ENCODE peak calls at places on chromosomes 4 and X, in seven cellular contexts. J, N, Y, H, S, F and A are unnamed samples. For H3K27me3, the result is how much of the 10 kb centered on the place peaks cover.

GRCh38 chrX:18887177-18887820 is 96.6 kb downstream of the PHKA2 start:
- ATAC-seq in J (no peak), N (peak), Y (peak), H (peak), S (peak), F (no peak), A (no peak)

GRCh38 chrX:135308345-135308855 is 880 bp upstream of the ETDC start:
- ATAC-seq in J (no peak), N (no peak), Y (no peak), H (no peak), S (no peak), F (no peak), A (no peak)

GRCh38 chr4:141571793-141572192 is 64.6 kb upstream of the IL15 start:
- ATAC-seq in J (no peak), N (no peak), Y (no peak), H (no peak), S (no peak), F (no peak), A (no peak)

GRCh38 chrX:11113731-11114130 is 2.6 kb downstream of the HCCS start:
- ATAC-seq in J (no peak), N (no peak), Y (no peak), H (no peak), S (no peak), F (no peak), A (no peak)

GRCh38 chrX:53718073-53718472 is 31.6 kb upstream of the HUWE1 start:
- ATAC-seq in J (no peak), N (no peak), Y (no peak), H (no peak), S (no peak), F (no peak), A (no peak)

GRCh38 chr4:145899886-145900466 is 38.6 kb downstream of the ZNF827 start:
- ATAC-seq in J (no peak), N (no peak), Y (peak), H (no peak), S (no peak), F (no peak), A (no peak)

GRCh38 chr4:99390060-99390459 is 37.5 kb upstream of the ADH1C start:
- ATAC-seq in J (no peak), N (no peak), Y (peak), H (no peak), S (no peak), F (no peak), A (peak)

GRCh38 chr4:118086334-118086733 is 52.0 kb downstream of the NDST3 start:
- ATAC-seq in J (peak), N (no peak), Y (no peak), H (no peak), S (no peak), F (peak), A (no peak)

GRCh38 chr4:27366424-27366823 is 505.8 kb downstream of the STIM2 start:
- ATAC-seq in J (no peak), N (no peak), Y (no peak), H (no peak), S (no peak), F (no peak), A (no peak)

GRCh38 chr4:40395166-40395900 is 60.2 kb downstream of the CHRNA9 start:
- ATAC-seq in J (no peak), N (no peak), Y (peak), H (peak), S (no peak), F (no peak), A (no peak)

DNA sequence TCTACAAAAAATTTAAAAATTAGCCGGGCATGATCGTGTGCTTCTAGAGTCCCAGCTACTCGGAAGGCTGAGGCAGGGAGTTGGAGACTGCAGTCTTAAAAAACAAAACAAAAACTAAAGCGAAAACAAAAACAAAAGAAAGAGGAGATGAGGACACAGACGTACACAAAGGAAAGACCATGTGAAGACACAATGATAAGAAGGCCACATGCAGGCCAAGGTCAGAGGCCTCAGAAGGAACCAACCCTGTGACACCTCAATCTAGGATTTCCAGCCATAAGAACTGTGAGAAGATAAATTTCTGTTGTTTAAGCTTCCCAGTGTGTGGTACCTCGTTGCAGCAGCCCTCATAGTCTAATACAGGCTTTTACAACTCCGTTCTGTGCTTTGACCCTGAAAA is 177.0 kb upstream of the ATP6AP2 start:
- ATAC-seq in J (no peak), N (no peak), Y (no peak), H (no peak), S (no peak), F (no peak), A (no peak)
- H3K27me3 ChIP-seq in J (under half), N (under half), Y (under half), H (under half), S (under half), F (under half), A (under half)

GRCh38 chr4:48633657-48634056 is 143.6 kb downstream of the ZAR1 start:
- ATAC-seq in J (no peak), N (no peak), Y (no peak), H (no peak), S (no peak), F (no peak), A (no peak)
- H3K27me3 ChIP-seq in J (under half), N (under half), Y (under half), H (under half), S (under half), F (under half), A (under half)

GRCh38 chr4:3857316-3857926 is 91.2 kb downstream of the ADRA2C start:
- ATAC-seq in J (no peak), N (no peak), Y (no peak), H (peak), S (no peak), F (no peak), A (no peak)
- H3K27me3 ChIP-seq in J (half or more), N (under half), Y (under half), H (half or more), S (under half), F (under half), A (half or more)

DNA sequence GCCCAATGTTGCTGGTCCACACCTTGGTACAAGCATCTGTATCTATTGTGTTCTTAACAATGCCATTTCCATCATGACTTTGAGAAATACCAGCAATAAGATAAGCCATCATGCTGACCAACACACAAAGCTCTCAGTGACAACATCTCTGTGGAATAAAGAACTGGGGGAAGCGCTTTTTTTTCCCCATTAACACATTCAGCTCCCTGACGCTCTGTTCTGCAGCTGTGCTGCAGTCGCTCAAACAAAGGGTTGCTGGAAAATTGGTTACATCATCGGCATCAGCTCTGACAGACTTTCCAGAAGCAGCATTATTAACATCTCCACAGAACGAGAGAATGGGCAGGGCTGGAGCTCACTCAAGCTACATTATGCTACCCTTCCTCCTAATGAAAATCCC is 39.9 kb downstream of the DCX start:
- ATAC-seq in J (no peak), N (no peak), Y (no peak), H (no peak), S (no peak), F (no peak), A (no peak)
- H3K27me3 ChIP-seq in J (under half), N (under half), Y (under half), H (under half), S (under half), F (under half), A (under half)

GRCh38 chr4:41880840-41881831 is 54.1 kb upstream of the TMEM33 start:
- ATAC-seq in J (no peak), N (no peak), Y (no peak), H (peak), S (no peak), F (no peak), A (no peak)

GRCh38 chr4:41880022-41880837 is 55.0 kb upstream of the TMEM33 start:
- ATAC-seq in J (no peak), N (no peak), Y (no peak), H (no peak), S (no peak), F (no peak), A (no peak)

GRCh38 chr4:41878170-41878941 is 56.9 kb upstream of the TMEM33 start:
- ATAC-seq in J (no peak), N (no peak), Y (no peak), H (no peak), S (no peak), F (no peak), A (no peak)

GRCh38 chr4:41878991-41879491 is 56.2 kb upstream of the TMEM33 start:
- ATAC-seq in J (no peak), N (no peak), Y (no peak), H (no peak), S (no peak), F (no peak), A (no peak)

GRCh38 chr4:41879552-41879951 is 55.7 kb upstream of the TMEM33 start:
- ATAC-seq in J (no peak), N (no peak), Y (no peak), H (no peak), S (no peak), F (no peak), A (no peak)
- H3K27me3 ChIP-seq in J (under half), N (under half), Y (under half), H (half or more), S (under half), F (under half), A (half or more)